ENCODE peak calls at places on chromosomes 12 and 14, in four cellular contexts. E is ovary, J is stomach, B is Peyer's patch. P is an unnamed sample.

GRCh38 chr14:101558739-101559240 is 2.5 kb upstream of the DIO3 start:
- DNase-seq in E (no peak), B (no peak), J (no peak), P (no peak)

GRCh38 chr12:67239061-67239460 is 30.1 kb upstream of the CAND1 start:
- DNase-seq in B (no peak), E (no peak), J (no peak), P (no peak)

GRCh38 chr12:32454075-32454474 is 54.7 kb downstream of the FGD4 start:
- DNase-seq in E (no peak), J (no peak), B (no peak), P (no peak)

GRCh38 chr12:23210573-23210972 is 585.6 kb downstream of the ETNK1 start:
- DNase-seq in J (no peak), E (no peak), B (no peak), P (no peak)

GRCh38 chr14:104214411-104214810 is 76.0 kb downstream of the KIF26A start:
- DNase-seq in E (no peak), B (no peak), J (no peak), P (no peak)

GRCh38 chr14:31718985-31719384 is 157.8 kb downstream of the NUBPL start:
- DNase-seq in B (no peak), E (no peak), J (no peak), P (no peak)

GRCh38 chr14:87254331-87254730 is 738.7 kb downstream of the GALC start:
- DNase-seq in E (no peak), J (no peak), B (no peak), P (no peak)

GRCh38 chr12:90569685-90570084 is 385.3 kb downstream of the CCER1 start:
- DNase-seq in J (no peak), B (no peak), E (no peak), P (no peak)

GRCh38 chr14:33634631-33635030 is 316.2 kb downstream of the EGLN3 start:
- DNase-seq in B (no peak), J (no peak), E (no peak), P (no peak)

GRCh38 chr14:100155881-100156645 is 3.4 kb downstream of the DEGS2 start:
- DNase-seq in J (no peak), B (no peak), E (no peak), P (no peak)

GRCh38 chr14:65027127-65027799 is 40.6 kb downstream of the FNTB start:
- DNase-seq in E (no peak), B (no peak), J (no peak), P (no peak)

GRCh38 chr12:123063535-123063934 is 83.1 kb downstream of the ARL6IP4 start:
- DNase-seq in J (no peak), B (no peak), E (no peak), P (no peak)

GRCh38 chr14:78631551-78631950 is 461.4 kb downstream of the NRXN3 start:
- DNase-seq in J (no peak), E (no peak), B (no peak), P (no peak)

GRCh38 chr12:53067074-53067992 is 11.9 kb downstream of the SPRYD3 start:
- DNase-seq in J (peak), E (peak), B (no peak), P (no peak)

GRCh38 chr14:87877877-87878276 is 115.1 kb downstream of the GALC start:
- DNase-seq in J (no peak), B (no peak), E (no peak), P (no peak)

GRCh38 chr12:10301103-10301502 is 6.6 kb upstream of the KLRD1 start:
- DNase-seq in J (no peak), E (no peak), B (no peak), P (no peak)

GRCh38 chr12:95396849-95397498 is 77.0 kb upstream of the METAP2 start:
- DNase-seq in J (no peak), B (no peak), E (no peak), P (no peak)

GRCh38 chr12:75977952-75978671 is 53.5 kb downstream of the PHLDA1 start:
- DNase-seq in E (no peak), B (peak), J (peak), P (peak)

GRCh38 chr12:104204690-104205480 is 10.7 kb upstream of the TXNRD1 start:
- DNase-seq in J (no peak), E (no peak), B (no peak), P (no peak)

GRCh38 chr14:97380539-97380941 is 583.4 kb downstream of the VRK1 start:
- DNase-seq in B (no peak), E (no peak), J (no peak), P (no peak)

GRCh38 chr12:4871514-4871913 is 38.2 kb upstream of the KCNA1 start:
- DNase-seq in E (no peak), J (no peak), B (no peak), P (no peak)

GRCh38 chr12:46360908-46361666 is 11.5 kb downstream of the SLC38A2 start:
- DNase-seq in E (no peak), B (no peak), J (no peak), P (no peak)

GRCh38 chr12:74689071-74689655 is 151.5 kb downstream of the ATXN7L3B start:
- DNase-seq in J (no peak), E (no peak), B (no peak), P (no peak)

GRCh38 chr12:124917841-124918621 is 3.6 kb upstream of the UBC start:
- DNase-seq in E (no peak), B (no peak), J (no peak), P (no peak)

GRCh38 chr12:1830981-1831930 is 10.9 kb downstream of the LRTM2 start:
- DNase-seq in B (no peak), E (peak), J (peak), P (no peak)

GRCh38 chr14:104087981-104088850 is 2.7 kb downstream of the ASPG start:
- DNase-seq in B (no peak), E (peak), J (peak), P (peak)

DNA sequence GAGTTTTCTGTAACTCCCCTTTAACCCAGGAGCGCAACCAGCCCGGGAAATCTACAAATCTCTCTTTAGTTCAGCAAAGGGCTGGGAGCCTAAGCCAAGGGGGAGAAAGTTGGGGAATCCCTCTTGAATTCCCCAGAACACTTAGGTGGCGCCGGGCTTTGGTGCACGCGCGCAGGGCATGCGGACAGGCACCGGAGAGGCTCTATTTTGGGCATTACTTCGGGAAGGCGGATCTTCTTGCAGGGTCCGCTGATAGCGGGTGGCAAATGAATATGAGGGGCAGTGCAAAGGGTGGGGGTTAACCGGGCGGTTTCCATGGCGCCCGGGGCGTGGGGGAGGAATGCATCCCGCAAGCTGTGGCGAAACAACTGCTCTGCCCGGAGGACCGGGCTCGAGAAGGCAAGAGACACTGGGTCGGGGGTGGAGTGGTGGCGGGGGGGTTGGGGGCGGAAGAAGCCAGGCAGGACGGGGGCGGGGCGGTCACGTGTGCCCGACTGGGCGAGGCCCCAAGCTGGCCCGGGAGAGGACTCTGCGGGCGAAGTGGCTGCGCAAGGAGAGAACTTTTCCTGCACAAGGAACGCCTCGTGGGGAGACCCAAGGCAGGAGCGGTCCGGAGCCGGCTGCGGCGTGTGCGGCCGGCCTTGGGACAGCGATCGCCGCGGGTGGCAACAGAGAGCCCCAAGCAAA is at the start of gene FLVCR2:
- DNase-seq in J (peak), B (peak), E (peak), P (peak)
- TF ChIP-seq POLR2A in J (no peak), B (peak), E (no peak), P (no peak)

GRCh38 chr14:24179961-24180726 is 8.3 kb downstream of the REC8 start:
- DNase-seq in B (no peak), E (no peak), J (no peak), P (no peak)

GRCh38 chr14:24177041-24177825 is 5.4 kb downstream of the REC8 start:
- DNase-seq in J (no peak), B (no peak), E (no peak), P (no peak)

GRCh38 chr14:24179294-24179960 is 7.5 kb downstream of the REC8 start:
- DNase-seq in B (no peak), J (no peak), E (no peak), P (no peak)

GRCh38 chr14:24177928-24178327 is 6.0 kb downstream of the REC8 start:
- DNase-seq in E (no peak), J (no peak), B (no peak), P (no peak)

DNA sequence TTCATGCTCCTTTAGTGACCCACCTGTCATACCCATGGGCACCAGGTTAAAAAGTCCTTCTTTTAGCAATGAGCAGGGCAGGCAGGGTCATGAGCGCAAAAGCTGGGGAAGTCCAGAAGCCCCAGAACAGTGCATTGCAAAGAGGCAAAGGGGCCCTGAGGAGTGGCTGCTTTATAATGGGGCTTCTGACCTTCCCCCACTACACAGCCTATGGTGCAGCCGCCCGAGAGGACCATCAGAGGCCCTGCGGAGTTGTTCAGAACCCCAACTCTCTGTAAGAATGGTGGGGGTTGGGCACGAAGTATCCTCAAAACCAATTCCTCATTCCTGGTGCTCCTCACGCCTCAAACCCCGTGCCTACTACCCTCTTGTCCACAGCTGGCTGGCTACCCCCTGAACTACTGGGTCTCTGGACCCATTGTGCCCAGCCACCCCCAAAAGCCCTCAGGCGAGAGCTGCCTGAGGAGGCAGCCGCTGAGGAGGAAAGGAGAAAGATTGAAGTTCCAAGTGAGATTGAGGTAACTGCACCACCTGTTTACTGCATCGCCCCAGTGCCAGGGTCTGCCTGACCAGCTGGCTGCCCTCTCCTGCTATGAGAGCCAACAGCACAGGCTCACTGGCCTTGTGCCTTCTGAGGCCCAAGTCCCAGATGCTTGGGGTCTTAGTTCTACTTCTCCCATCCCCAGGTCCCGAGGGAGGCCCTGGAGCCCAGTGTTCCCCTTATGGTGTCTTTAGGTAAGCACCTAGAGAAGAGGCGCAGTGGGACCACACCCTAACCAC is 6.7 kb downstream of the REC8 start:
- DNase-seq in E (no peak), B (no peak), J (no peak), P (no peak)
- TF ChIP-seq POLR2A in E (no peak), B (no peak), J (no peak), P (no peak)

DNA sequence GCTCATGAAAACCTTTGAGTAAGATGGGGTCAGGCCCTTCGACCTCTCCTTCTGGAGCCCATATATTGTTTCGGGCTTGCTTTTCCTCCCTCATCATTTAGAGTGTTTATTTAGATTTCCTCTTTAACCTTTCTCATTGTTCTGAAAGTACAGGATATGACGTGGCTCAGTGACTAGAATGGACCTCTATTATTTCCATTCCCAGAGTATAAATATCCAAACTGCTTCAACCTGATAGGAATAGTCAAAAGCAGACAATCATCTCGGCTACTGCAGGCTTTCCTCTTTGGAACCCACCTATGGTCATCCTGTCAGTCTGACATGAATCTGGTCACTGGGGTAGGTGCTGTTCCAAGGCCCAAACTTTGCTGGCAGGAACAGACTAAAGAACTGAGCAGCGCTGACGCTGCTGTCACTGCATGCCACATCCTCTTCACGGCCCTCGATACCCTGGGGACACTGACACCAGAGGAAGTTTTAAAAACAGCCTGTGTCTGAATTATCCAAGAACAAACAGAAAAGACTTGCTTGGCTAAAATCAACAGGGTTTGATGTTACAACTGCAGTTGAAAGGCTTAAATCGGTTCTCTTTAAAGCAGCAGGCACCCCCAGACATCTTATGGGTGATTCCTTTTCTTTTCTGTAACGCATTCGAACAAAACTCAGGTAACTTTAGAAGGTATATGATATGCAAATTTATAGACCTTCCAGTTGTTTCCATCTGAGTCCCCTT is 5.0 kb upstream of the DDX47 start:
- DNase-seq in J (peak), B (peak), E (no peak), P (peak)
- TF ChIP-seq POLR2A in J (no peak), B (no peak), E (no peak), P (peak)

GRCh38 chr12:110372056-110372425 is 31.5 kb downstream of the ANAPC7 start:
- DNase-seq in J (no peak), B (no peak), E (no peak), P (no peak)

GRCh38 chr12:110370732-110371141 is 32.8 kb downstream of the ANAPC7 start:
- DNase-seq in B (no peak), E (no peak), J (no peak), P (no peak)

GRCh38 chr12:110373025-110373876 is 30.3 kb downstream of the ANAPC7 start:
- DNase-seq in B (no peak), E (no peak), J (no peak), P (no peak)

GRCh38 chr12:110369992-110370391 is 33.5 kb downstream of the ANAPC7 start:
- DNase-seq in B (no peak), E (no peak), J (no peak), P (no peak)

DNA sequence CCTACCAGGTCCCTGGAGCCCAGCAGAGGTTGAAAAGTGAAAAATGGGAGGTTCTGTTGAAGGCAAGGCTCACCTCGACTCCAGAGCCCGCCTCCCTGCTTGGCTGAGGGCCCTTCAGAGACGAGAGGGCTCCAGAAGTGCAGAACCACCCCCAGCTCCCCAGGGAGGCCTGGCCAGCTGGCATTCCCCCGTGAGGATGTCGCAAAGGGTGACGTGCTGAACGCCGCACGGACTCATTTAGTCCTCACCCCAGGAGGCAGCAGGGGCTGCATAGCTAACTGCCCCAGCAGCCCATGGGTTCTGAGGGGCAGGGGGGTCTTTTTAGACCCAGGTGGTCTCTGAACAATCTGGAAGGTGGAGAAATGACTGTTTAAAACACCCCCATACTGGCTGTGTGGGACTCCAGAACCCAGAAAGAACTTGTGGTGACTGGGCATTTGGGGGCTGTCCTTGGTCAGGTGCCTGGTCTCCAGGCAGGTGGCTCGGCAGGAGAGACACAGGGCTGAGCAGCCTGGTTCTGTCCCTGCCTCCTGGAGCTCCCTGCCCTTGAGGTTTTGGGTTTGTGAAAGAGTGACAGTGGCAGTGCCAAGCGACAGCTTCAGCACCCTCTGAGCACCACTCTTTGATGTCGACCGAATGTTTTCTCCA is 32.0 kb downstream of the ANAPC7 start:
- DNase-seq in J (no peak), E (peak), B (peak), P (peak)
- TF ChIP-seq POLR2A in J (no peak), E (no peak), B (no peak), P (no peak)

DNA sequence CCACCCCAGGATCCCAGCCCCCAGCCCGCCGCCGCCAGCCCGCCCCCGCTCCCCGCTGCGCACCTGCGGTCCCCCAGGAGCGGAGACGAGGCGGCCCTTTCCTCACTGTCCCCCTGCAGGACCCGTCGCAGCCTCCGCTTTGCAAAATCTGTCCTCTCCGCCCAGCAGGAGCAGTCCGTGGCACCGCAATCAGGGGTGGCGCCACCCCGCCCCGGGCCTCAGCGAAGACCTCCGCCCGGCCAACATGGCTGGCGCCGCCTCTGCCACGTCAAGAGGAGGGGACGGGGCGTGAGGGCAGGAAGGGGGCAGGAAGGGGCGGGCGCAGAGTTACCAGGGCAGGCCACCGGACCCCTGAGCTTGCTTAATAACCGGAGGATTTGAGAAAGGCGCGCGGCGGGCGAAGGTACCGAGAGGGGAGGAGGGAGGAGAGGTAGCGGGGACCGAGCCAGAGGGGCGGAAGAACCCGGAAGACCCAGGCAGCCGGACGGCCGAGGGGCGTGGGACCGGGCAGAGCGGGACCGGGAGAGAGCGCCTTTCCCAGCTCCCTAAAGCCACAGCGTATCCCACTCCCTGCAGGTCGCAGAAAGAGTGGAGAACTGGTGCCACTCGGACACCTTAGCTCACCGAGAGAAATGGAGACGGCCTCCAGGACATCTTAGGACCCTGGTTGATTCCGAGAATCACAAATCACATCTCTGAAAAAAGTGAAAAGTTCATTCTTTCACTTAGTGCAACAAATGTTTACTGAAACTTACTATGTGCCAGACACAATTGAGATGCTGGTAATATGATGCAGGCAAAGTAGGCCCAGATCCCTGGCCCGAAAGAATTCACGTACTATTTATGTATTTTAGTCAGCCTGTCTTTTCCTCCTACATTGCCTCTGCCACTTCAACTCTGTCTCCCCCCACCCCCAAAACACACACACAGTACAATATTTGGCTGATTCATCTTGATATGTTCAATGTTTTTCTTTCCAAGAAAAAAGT is at the start of gene SEC23A:
- DNase-seq in B (peak), J (peak), E (peak), P (peak)
- TF ChIP-seq POLR2A in B (peak), J (peak), E (peak), P (peak)

DNA sequence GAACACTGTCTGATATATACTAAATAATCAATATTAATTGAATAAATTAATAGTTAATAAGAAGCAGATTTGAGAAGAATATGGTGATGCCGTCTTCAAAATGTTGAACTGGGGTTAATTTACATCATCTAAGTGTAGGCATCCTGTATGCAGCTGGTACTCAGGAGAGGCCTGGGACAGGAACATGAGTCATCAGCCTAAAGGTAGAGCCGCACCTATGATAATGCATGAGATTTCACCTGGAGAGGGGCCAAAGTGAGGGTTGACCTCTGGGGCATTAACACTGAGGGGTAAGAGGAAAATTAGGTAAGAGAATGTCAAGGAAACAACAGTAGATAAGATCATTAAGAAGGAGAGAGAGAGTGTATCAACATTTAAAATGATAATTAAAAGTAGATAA is 20.2 kb upstream of the SSTR1 start:
- DNase-seq in B (no peak), E (no peak), J (peak), P (no peak)
- TF ChIP-seq POLR2A in B (no peak), E (no peak), J (no peak), P (no peak)

P was measured in GM12892.